ENCODE peak calls at places on chromosomes 16 and 17, in eight cellular contexts. E is fibroblast of the aortic adventitia, U is AG09309, V is cardiac muscle cell, H is A549, M is hepatocyte, J is psoas muscle, P is uterus. Z is an unnamed sample.

GRCh38 chr17:72604518-72604917 is 483.7 kb downstream of the SOX9 start:
- DNase-seq in E (no peak), U (no peak), V (no peak), H (no peak), M (no peak), J (no peak), P (no peak), Z (no peak)

GRCh38 chr16:75231570-75231969 is 12.8 kb downstream of the CTRB1 start:
- DNase-seq in E (no peak), U (no peak), V (no peak), H (no peak), M (no peak), J (no peak), P (no peak), Z (no peak)

GRCh38 chr16:54286330-54287017 is at the start of gene IRX3:
- DNase-seq in E (peak), U (peak), V (peak), H (peak), M (peak), J (peak), P (peak), Z (no peak)

GRCh38 chr16:81752225-81752875 is 26.7 kb upstream of the PLCG2 start:
- DNase-seq in E (no peak), U (no peak), V (peak), H (no peak), M (no peak), J (peak), P (no peak), Z (peak)

GRCh38 chr16:10871157-10871991 is 5.6 kb upstream of the CIITA start:
- DNase-seq in E (peak), U (peak), V (peak), H (no peak), M (no peak), J (peak), P (peak), Z (peak)

GRCh38 chr16:7482596-7483290 is 150.1 kb downstream of the RBFOX1 start:
- DNase-seq in E (no peak), U (no peak), V (no peak), H (no peak), M (no peak), J (no peak), P (no peak), Z (no peak)

GRCh38 chr17:28716740-28717577 is 709 bp downstream of the RAB34 start:
- DNase-seq in E (peak), U (no peak), V (peak), H (peak), M (peak), J (peak), P (no peak), Z (no peak)

GRCh38 chr16:78837706-78838105 is 738.3 kb downstream of the WWOX start:
- DNase-seq in E (no peak), U (no peak), V (no peak), H (no peak), M (no peak), J (no peak), P (no peak), Z (no peak)

GRCh38 chr16:974001-974601 is 3.3 kb upstream of the LMF1 start:
- DNase-seq in E (no peak), U (no peak), V (no peak), H (no peak), M (no peak), J (no peak), P (no peak), Z (no peak)

GRCh38 chr17:46878055-46878454 is 26.7 kb downstream of the WNT9B start:
- DNase-seq in E (no peak), U (no peak), V (no peak), H (no peak), M (no peak), J (peak), P (peak), Z (no peak)

GRCh38 chr16:1044515-1045362 is 27.8 kb upstream of the SSTR5 start:
- DNase-seq in E (no peak), U (no peak), V (no peak), H (peak), M (no peak), J (no peak), P (no peak), Z (no peak)

GRCh38 chr17:31629696-31630470 is 229.2 kb downstream of the COPRS start:
- DNase-seq in E (peak), U (peak), V (peak), H (no peak), M (no peak), J (no peak), P (no peak), Z (no peak)

GRCh38 chr17:74181341-74181740 is 22.1 kb upstream of the RPL38 start:
- DNase-seq in E (no peak), U (no peak), V (no peak), H (no peak), M (no peak), J (no peak), P (no peak), Z (no peak)

GRCh38 chr17:74180336-74180735 is 23.1 kb upstream of the RPL38 start:
- DNase-seq in E (no peak), U (no peak), V (no peak), H (no peak), M (no peak), J (no peak), P (no peak), Z (no peak)

GRCh38 chr17:74183411-74183810 is 20.1 kb upstream of the RPL38 start:
- DNase-seq in E (no peak), U (no peak), V (no peak), H (no peak), M (no peak), J (no peak), P (no peak), Z (no peak)

GRCh38 chr17:74179576-74179975 is 23.9 kb upstream of the RPL38 start:
- DNase-seq in E (no peak), U (no peak), V (no peak), H (no peak), M (no peak), J (no peak), P (no peak), Z (no peak)

GRCh38 chr17:74182041-74182783 is 21.3 kb upstream of the RPL38 start:
- DNase-seq in E (no peak), U (no peak), V (no peak), H (no peak), M (no peak), J (no peak), P (no peak), Z (no peak)
- TF ChIP-seq CTCF in E (no peak), U (no peak), V (no peak), H (no peak), M (no peak), J (no peak), P (no peak), Z (no peak)

GRCh38 chr17:73642659-73643011 is 1.6 kb downstream of the SDK2 start:
- DNase-seq in E (no peak), U (no peak), V (no peak), H (no peak), M (no peak), J (no peak), P (no peak), Z (no peak)

GRCh38 chr17:73641779-73642580 is 2.3 kb downstream of the SDK2 start:
- DNase-seq in E (no peak), U (no peak), V (no peak), H (no peak), M (no peak), J (no peak), P (no peak), Z (no peak)

GRCh38 chr17:73644145-73645049 is at the start of gene SDK2:
- DNase-seq in E (no peak), U (no peak), V (peak), H (peak), M (peak), J (no peak), P (no peak), Z (no peak)

GRCh38 chr17:73643846-73644144 is 450 bp downstream of the SDK2 start:
- DNase-seq in E (no peak), U (no peak), V (no peak), H (no peak), M (no peak), J (no peak), P (no peak), Z (no peak)

GRCh38 chr17:73643012-73643845 is 1.0 kb downstream of the SDK2 start:
- DNase-seq in E (no peak), U (no peak), V (peak), H (peak), M (peak), J (no peak), P (no peak), Z (no peak)
- TF ChIP-seq CTCF in E (no peak), U (no peak), V (peak), H (peak), M (peak), J (no peak), P (no peak), Z (peak)

GRCh38 chr16:23836078-23836403 is 258 bp downstream of the PRKCB start:
- DNase-seq in E (no peak), U (no peak), V (no peak), H (no peak), M (no peak), J (no peak), P (no peak), Z (no peak)
- TF ChIP-seq CTCF in E (no peak), U (no peak), V (no peak), H (no peak), M (no peak), J (no peak), P (no peak), Z (no peak)

GRCh38 chr16:57945740-57946138 is 25.2 kb downstream of the CNGB1 start:
- DNase-seq in E (no peak), U (no peak), V (peak), H (no peak), M (no peak), J (no peak), P (no peak), Z (no peak)
- TF ChIP-seq CTCF in E (peak), U (no peak), V (peak), H (no peak), M (no peak), J (no peak), P (no peak), Z (no peak)

GRCh38 chr17:77420804-77421634 is 280.2 kb downstream of the SEC14L1 start:
- DNase-seq in E (peak), U (no peak), V (peak), H (peak), M (peak), J (peak), P (peak), Z (no peak)

GRCh38 chr17:77419547-77420475 is 279.0 kb downstream of the SEC14L1 start:
- DNase-seq in E (no peak), U (no peak), V (no peak), H (no peak), M (no peak), J (no peak), P (peak), Z (no peak)

GRCh38 chr17:77421635-77421982 is 280.8 kb downstream of the SEC14L1 start:
- DNase-seq in E (no peak), U (no peak), V (no peak), H (no peak), M (no peak), J (no peak), P (no peak), Z (no peak)

GRCh38 chr17:77419095-77419494 is 278.3 kb downstream of the SEC14L1 start:
- DNase-seq in E (no peak), U (no peak), V (no peak), H (no peak), M (no peak), J (no peak), P (no peak), Z (no peak)

GRCh38 chr17:77420476-77420803 is 279.7 kb downstream of the SEC14L1 start:
- DNase-seq in E (no peak), U (no peak), V (no peak), H (no peak), M (no peak), J (no peak), P (no peak), Z (no peak)
- TF ChIP-seq CTCF in E (no peak), U (no peak), V (peak), H (no peak), M (no peak), J (no peak), P (peak), Z (no peak)

GRCh38 chr16:23578096-23578830 is 17.9 kb downstream of the NDUFAB1 start:
- DNase-seq in E (peak), U (no peak), V (peak), H (no peak), M (no peak), J (no peak), P (no peak), Z (no peak)

GRCh38 chr16:23577493-23577892 is 18.6 kb downstream of the NDUFAB1 start:
- DNase-seq in E (no peak), U (no peak), V (no peak), H (no peak), M (no peak), J (no peak), P (no peak), Z (no peak)

GRCh38 chr16:23572394-23572793 is 14.9 kb downstream of the UBFD1 start:
- DNase-seq in E (no peak), U (no peak), V (no peak), H (no peak), M (no peak), J (peak), P (no peak), Z (no peak)

GRCh38 chr16:23573822-23574221 is 16.3 kb downstream of the UBFD1 start:
- DNase-seq in E (no peak), U (no peak), V (no peak), H (no peak), M (no peak), J (no peak), P (no peak), Z (no peak)

GRCh38 chr16:23575834-23576233 is 18.3 kb downstream of the UBFD1 start:
- DNase-seq in E (no peak), U (no peak), V (no peak), H (no peak), M (no peak), J (no peak), P (no peak), Z (no peak)
- TF ChIP-seq CTCF in E (no peak), U (no peak), V (no peak), H (no peak), M (no peak), J (no peak), P (no peak), Z (no peak)

GRCh38 chr17:44794699-44795413 is 35.2 kb downstream of the GJC1 start:
- DNase-seq in E (peak), U (peak), V (peak), H (peak), M (no peak), J (no peak), P (no peak), Z (no peak)
- TF ChIP-seq CTCF in E (no peak), U (no peak), V (no peak), H (no peak), M (no peak), J (no peak), P (no peak), Z (no peak)

GRCh38 chr17:82772026-82772425 is 20.2 kb downstream of the TBCD start:
- DNase-seq in E (peak), U (peak), V (peak), H (peak), M (no peak), J (no peak), P (no peak), Z (no peak)

GRCh38 chr17:82765357-82765756 is 13.5 kb downstream of the TBCD start:
- DNase-seq in E (no peak), U (no peak), V (no peak), H (no peak), M (no peak), J (peak), P (no peak), Z (no peak)

GRCh38 chr17:82769041-82769440 is 17.2 kb downstream of the TBCD start:
- DNase-seq in E (no peak), U (no peak), V (no peak), H (no peak), M (no peak), J (no peak), P (no peak), Z (no peak)

DNA sequence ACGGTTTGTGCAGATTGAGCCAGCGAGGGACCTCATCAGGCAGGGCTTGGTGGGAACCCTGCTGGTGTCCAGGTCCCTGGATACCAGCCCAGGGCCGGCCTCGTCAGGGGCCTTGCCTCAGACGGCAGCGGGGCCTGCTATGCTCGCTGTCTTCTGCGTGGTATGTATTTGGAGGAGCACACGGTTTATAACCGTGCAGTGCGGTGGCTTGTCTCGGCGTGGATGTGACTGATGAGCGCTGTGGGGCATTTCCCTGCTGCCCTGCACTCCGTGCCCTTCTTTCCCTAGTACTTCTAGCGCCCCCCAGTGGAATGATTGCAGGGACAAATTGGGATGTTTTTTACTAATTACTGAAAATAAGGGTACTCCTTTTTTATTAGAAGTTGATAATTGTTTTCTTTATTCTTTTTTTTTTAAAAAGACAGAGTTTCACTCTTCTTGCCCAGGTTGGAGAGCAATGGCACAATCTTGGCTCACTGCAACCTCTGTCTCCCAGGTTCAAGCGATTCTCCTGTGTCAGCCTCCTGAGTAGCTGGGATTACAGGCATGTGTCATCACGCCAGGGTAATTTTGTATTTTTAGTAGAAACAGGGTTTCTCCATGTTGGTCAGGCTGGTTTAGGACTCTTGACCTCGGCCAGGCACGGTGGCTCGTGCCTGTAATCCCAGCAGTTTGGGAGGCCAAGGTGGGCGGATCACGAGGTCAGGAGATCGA is 15.3 kb downstream of the TBCD start:
- DNase-seq in E (peak), U (no peak), V (peak), H (peak), M (peak), J (no peak), P (no peak), Z (peak)
- TF ChIP-seq CTCF in E (peak), U (peak), V (peak), H (peak), M (peak), J (peak), P (peak), Z (peak)

DNA sequence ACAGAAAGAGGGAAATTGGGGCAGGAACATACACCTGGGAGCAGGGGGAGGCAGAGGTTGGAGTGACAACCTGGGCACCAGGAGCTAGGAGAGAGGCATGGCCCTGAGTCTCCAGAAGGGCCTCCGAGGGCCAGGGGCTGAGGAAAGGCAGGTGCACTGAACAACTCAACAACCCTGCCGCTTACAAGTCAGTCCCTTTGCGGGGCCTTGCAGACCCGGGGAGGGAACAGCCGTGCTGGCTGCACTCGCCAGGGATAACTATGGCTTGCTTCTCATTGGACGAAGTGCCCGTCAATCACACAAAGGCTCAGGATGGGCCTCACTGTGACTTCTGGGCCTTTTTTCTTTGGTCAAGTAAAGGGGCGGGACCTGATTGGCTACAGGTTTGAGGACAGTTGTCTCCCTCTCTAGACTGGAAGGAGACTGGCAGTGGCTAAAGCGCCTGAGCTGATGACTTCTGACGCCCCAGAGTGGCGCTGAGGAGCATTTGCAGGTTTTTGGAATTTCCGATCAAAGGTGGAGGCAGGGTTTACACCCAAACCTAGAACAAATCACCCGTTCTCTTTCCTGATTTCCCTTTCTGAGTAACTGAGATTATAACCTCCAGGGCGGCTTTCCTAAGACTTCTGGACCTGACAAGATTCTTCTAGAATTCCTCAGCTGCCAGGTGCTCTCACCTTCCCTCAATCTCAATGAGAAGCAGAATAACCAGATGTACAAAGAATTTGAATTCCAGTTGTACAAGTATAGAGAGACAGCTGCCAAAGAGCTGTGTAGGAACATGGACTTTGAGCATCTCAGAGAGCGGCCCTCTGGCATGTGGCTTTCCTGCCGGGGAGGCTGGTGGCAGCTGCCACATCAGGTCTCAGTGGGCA is 27.6 kb upstream of the ST6GALNAC2 start:
- DNase-seq in E (no peak), U (no peak), V (no peak), H (peak), M (peak), J (no peak), P (no peak), Z (no peak)
- TF ChIP-seq CTCF in E (no peak), U (no peak), V (no peak), H (no peak), M (no peak), J (no peak), P (no peak), Z (no peak)

DNA sequence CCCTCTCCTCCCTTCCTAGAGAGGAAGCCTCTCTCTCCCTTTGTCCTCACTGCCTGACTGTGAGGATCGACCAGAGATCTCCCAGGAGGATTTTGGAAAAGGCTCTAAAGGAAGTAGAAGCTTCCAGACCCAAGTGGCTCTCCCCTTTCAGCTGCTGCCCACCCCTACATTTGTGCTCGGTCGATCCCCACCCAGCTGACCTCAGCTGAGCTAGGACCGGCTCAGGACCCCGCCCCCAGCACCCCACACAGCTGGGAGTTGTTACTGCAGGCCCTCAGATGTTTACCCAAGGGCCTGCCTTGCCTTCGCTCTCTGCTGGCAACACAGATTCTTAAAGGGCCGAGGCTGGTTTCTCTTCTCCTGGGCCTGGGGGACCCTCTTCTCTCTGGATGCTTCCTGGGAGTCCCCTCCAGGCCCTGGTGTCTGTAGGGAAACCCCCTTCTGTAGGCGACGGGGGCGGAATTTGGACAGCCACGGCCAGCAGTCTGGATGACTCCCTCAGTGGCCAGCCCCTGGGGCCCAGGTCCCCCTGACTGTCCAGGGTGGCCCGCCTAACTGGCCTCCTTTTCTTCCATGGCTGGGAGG is 26.9 kb upstream of the TIMP2 start:
- DNase-seq in E (peak), U (no peak), V (peak), H (no peak), M (peak), J (no peak), P (no peak), Z (no peak)
- TF ChIP-seq CTCF in E (no peak), U (no peak), V (no peak), H (no peak), M (no peak), J (no peak), P (no peak), Z (no peak)

Z was measured in GM10248.